ENCODE peak calls at places on chromosomes 6 and 20, in six cellular contexts. One of them, this sample, is unnamed.

GRCh38 chr20:59663513-59663890 is 59.2 kb downstream of the PHACTR3 start:
- DNase-seq in SK-N-MC: no peak
- DNase-seq in EL: no peak
- DNase-seq in occipital lobe: no peak
- DNase-seq in stimulated activated CD4-positive, alpha-beta T cell treated with anti-CD3 and anti-CD28 coated beads, Interleukin-1b, Interleukin-23, amount 100 ng/mL, for 1 hour: no peak
- DNase-seq in activated effector memory CD4-positive, alpha-beta T cell treated with Interleukin-2 at 50 U/mL for 16 hours: no peak
- DNase-seq in this sample: no peak

GRCh38 chr6:107636486-107636885 is 146.6 kb downstream of the SOBP start:
- DNase-seq in SK-N-MC: no peak
- DNase-seq in EL: no peak
- DNase-seq in occipital lobe: no peak
- DNase-seq in stimulated activated CD4-positive, alpha-beta T cell treated with anti-CD3 and anti-CD28 coated beads, Interleukin-1b, Interleukin-23, amount 100 ng/mL, for 1 hour: no peak
- DNase-seq in activated effector memory CD4-positive, alpha-beta T cell treated with Interleukin-2 at 50 U/mL for 16 hours: no peak
- DNase-seq in this sample: no peak

GRCh38 chr6:111487656-111488055 is 4.6 kb upstream of the REV3L start:
- DNase-seq in SK-N-MC: no peak
- DNase-seq in EL: peak
- DNase-seq in occipital lobe: no peak
- DNase-seq in stimulated activated CD4-positive, alpha-beta T cell treated with anti-CD3 and anti-CD28 coated beads, Interleukin-1b, Interleukin-23, amount 100 ng/mL, for 1 hour: no peak
- DNase-seq in activated effector memory CD4-positive, alpha-beta T cell treated with Interleukin-2 at 50 U/mL for 16 hours: no peak
- DNase-seq in this sample: no peak

GRCh38 chr6:108711831-108712230 is 136.4 kb upstream of the ARMC2 start:
- DNase-seq in SK-N-MC: no peak
- DNase-seq in EL: no peak
- DNase-seq in occipital lobe: no peak
- DNase-seq in stimulated activated CD4-positive, alpha-beta T cell treated with anti-CD3 and anti-CD28 coated beads, Interleukin-1b, Interleukin-23, amount 100 ng/mL, for 1 hour: no peak
- DNase-seq in activated effector memory CD4-positive, alpha-beta T cell treated with Interleukin-2 at 50 U/mL for 16 hours: no peak
- DNase-seq in this sample: no peak

GRCh38 chr6:165876568-165876967 is 213.5 kb upstream of the PDE10A start:
- DNase-seq in SK-N-MC: no peak
- DNase-seq in EL: no peak
- DNase-seq in occipital lobe: no peak
- DNase-seq in stimulated activated CD4-positive, alpha-beta T cell treated with anti-CD3 and anti-CD28 coated beads, Interleukin-1b, Interleukin-23, amount 100 ng/mL, for 1 hour: no peak
- DNase-seq in activated effector memory CD4-positive, alpha-beta T cell treated with Interleukin-2 at 50 U/mL for 16 hours: no peak
- DNase-seq in this sample: no peak

GRCh38 chr6:147161974-147162495 is 42.2 kb upstream of the STXBP5 start:
- DNase-seq in SK-N-MC: no peak
- DNase-seq in EL: peak
- DNase-seq in occipital lobe: no peak
- DNase-seq in stimulated activated CD4-positive, alpha-beta T cell treated with anti-CD3 and anti-CD28 coated beads, Interleukin-1b, Interleukin-23, amount 100 ng/mL, for 1 hour: no peak
- DNase-seq in activated effector memory CD4-positive, alpha-beta T cell treated with Interleukin-2 at 50 U/mL for 16 hours: no peak
- DNase-seq in this sample: no peak

GRCh38 chr20:19978511-19979210 is 38.5 kb upstream of the NAA20 start:
- DNase-seq in SK-N-MC: no peak
- DNase-seq in EL: no peak
- DNase-seq in occipital lobe: no peak
- DNase-seq in stimulated activated CD4-positive, alpha-beta T cell treated with anti-CD3 and anti-CD28 coated beads, Interleukin-1b, Interleukin-23, amount 100 ng/mL, for 1 hour: no peak
- DNase-seq in activated effector memory CD4-positive, alpha-beta T cell treated with Interleukin-2 at 50 U/mL for 16 hours: no peak
- DNase-seq in this sample: no peak

GRCh38 chr20:63223121-63223825 is 7.3 kb upstream of the YTHDF1 start:
- DNase-seq in SK-N-MC: peak
- DNase-seq in EL: peak
- DNase-seq in occipital lobe: no peak
- DNase-seq in stimulated activated CD4-positive, alpha-beta T cell treated with anti-CD3 and anti-CD28 coated beads, Interleukin-1b, Interleukin-23, amount 100 ng/mL, for 1 hour: peak
- DNase-seq in activated effector memory CD4-positive, alpha-beta T cell treated with Interleukin-2 at 50 U/mL for 16 hours: peak
- DNase-seq in this sample: no peak

GRCh38 chr6:56424068-56424467 is 176.7 kb upstream of the COL21A1 start:
- DNase-seq in SK-N-MC: no peak
- DNase-seq in EL: no peak
- DNase-seq in occipital lobe: no peak
- DNase-seq in stimulated activated CD4-positive, alpha-beta T cell treated with anti-CD3 and anti-CD28 coated beads, Interleukin-1b, Interleukin-23, amount 100 ng/mL, for 1 hour: no peak
- DNase-seq in activated effector memory CD4-positive, alpha-beta T cell treated with Interleukin-2 at 50 U/mL for 16 hours: no peak
- DNase-seq in this sample: no peak

GRCh38 chr6:108941281-108941680 is 93.1 kb downstream of the ARMC2 start:
- DNase-seq in SK-N-MC: no peak
- DNase-seq in EL: no peak
- DNase-seq in occipital lobe: no peak
- DNase-seq in stimulated activated CD4-positive, alpha-beta T cell treated with anti-CD3 and anti-CD28 coated beads, Interleukin-1b, Interleukin-23, amount 100 ng/mL, for 1 hour: no peak
- DNase-seq in activated effector memory CD4-positive, alpha-beta T cell treated with Interleukin-2 at 50 U/mL for 16 hours: no peak
- DNase-seq in this sample: no peak

GRCh38 chr20:64105846-64106434 is 1.4 kb downstream of the NPBWR2 start:
- DNase-seq in SK-N-MC: no peak
- DNase-seq in EL: no peak
- DNase-seq in occipital lobe: no peak
- DNase-seq in stimulated activated CD4-positive, alpha-beta T cell treated with anti-CD3 and anti-CD28 coated beads, Interleukin-1b, Interleukin-23, amount 100 ng/mL, for 1 hour: no peak
- DNase-seq in activated effector memory CD4-positive, alpha-beta T cell treated with Interleukin-2 at 50 U/mL for 16 hours: no peak
- DNase-seq in this sample: no peak

GRCh38 chr20:56388882-56389281 is 3.1 kb downstream of the AURKA start:
- DNase-seq in SK-N-MC: no peak
- DNase-seq in EL: no peak
- DNase-seq in occipital lobe: no peak
- DNase-seq in stimulated activated CD4-positive, alpha-beta T cell treated with anti-CD3 and anti-CD28 coated beads, Interleukin-1b, Interleukin-23, amount 100 ng/mL, for 1 hour: no peak
- DNase-seq in activated effector memory CD4-positive, alpha-beta T cell treated with Interleukin-2 at 50 U/mL for 16 hours: no peak
- DNase-seq in this sample: no peak

This sample was measured in esophagus squamous epithelium.